ENCODE peak calls at places on chromosomes 4 and X, in nine cellular contexts. W is chondrocyte, D is mucosa of descending colon, J is body of pancreas, B is osteoblast, X is IMR-90, G is A549, R is RWPE1, A is tibial artery. N is an unnamed sample.

GRCh38 chr4:56843421-56843899 is 22.0 kb upstream of the SPINK2 start:
- DNase-seq in W (no peak), D (no peak), J (no peak), B (no peak), X (no peak), G (no peak), R (no peak), A (no peak), N (no peak)

GRCh38 chr4:9942921-9943600 is 78.2 kb downstream of the SLC2A9 start:
- DNase-seq in W (no peak), D (no peak), J (no peak), B (no peak), X (no peak), G (no peak), R (no peak), A (no peak), N (no peak)

GRCh38 chrX:68492583-68492982 is 6.3 kb upstream of the YIPF6 start:
- DNase-seq in W (no peak), D (no peak), J (no peak), B (no peak), X (no peak), G (no peak), R (no peak), A (no peak), N (no peak)

GRCh38 chr4:87353592-87353991 is 30.9 kb upstream of the HSD17B13 start:
- DNase-seq in W (no peak), D (no peak), J (peak; percentile 71), B (peak; percentile 73), X (peak; percentile 48), G (no peak), R (peak; percentile 38), A (peak; percentile 76), N (no peak)

GRCh38 chrX:46333550-46333949 is 211.7 kb downstream of the ZNF674 start:
- DNase-seq in W (no peak), D (peak; percentile 28), J (no peak), B (no peak), X (no peak), G (no peak), R (peak; percentile 20), A (no peak), N (peak; percentile 62)

GRCh38 chr4:81981218-81981617 is 392.6 kb downstream of the HNRNPD start:
- DNase-seq in W (no peak), D (no peak), J (no peak), B (no peak), X (no peak), G (no peak), R (no peak), A (no peak), N (no peak)

GRCh38 chr4:71162386-71162785 is 168.9 kb downstream of the DCK start:
- DNase-seq in W (no peak), D (no peak), J (no peak), B (no peak), X (no peak), G (no peak), R (no peak), A (no peak), N (no peak)

GRCh38 chr4:1011022-1011694 is at the start of gene FGFRL1:
- DNase-seq in W (no peak), D (peak; percentile 96), J (peak; percentile 96), B (peak; percentile 100), X (peak; percentile 77), G (peak; percentile 69), R (peak; percentile 85), A (peak; percentile 95), N (peak; percentile 90)

GRCh38 chr4:117134386-117134785 is 49.0 kb upstream of the TRAM1L1 start:
- DNase-seq in W (no peak), D (no peak), J (no peak), B (no peak), X (peak; percentile 84), G (peak; percentile 0), R (peak; percentile 15), A (no peak), N (peak; percentile 41)

GRCh38 chr4:35325908-35326453 is 918.3 kb downstream of the ARAP2 start:
- DNase-seq in W (no peak), D (no peak), J (no peak), B (no peak), X (no peak), G (no peak), R (no peak), A (no peak), N (no peak)

GRCh38 chr4:52869196-52869595 is 7.1 kb downstream of the RASL11B start:
- DNase-seq in W (no peak), D (peak; percentile 33), J (peak; percentile 16), B (peak; percentile 62), X (peak; percentile 36), G (no peak), R (no peak), A (peak; percentile 91), N (no peak)

GRCh38 chrX:16320765-16321355 is 153.6 kb downstream of the MAGEB17 start:
- DNase-seq in W (no peak), D (no peak), J (no peak), B (peak; percentile 79), X (peak; percentile 77), G (no peak), R (peak; percentile 1), A (no peak), N (no peak)

GRCh38 chr4:16893141-16893571 is 5.3 kb downstream of the LDB2 start:
- DNase-seq in W (no peak), D (no peak), J (no peak), B (no peak), X (peak; percentile 34), G (no peak), R (no peak), A (no peak), N (no peak)

GRCh38 chr4:5142726-5143125 is 91.4 kb downstream of the STK32B start:
- DNase-seq in W (no peak), D (no peak), J (peak; percentile 25), B (peak; percentile 53), X (peak; percentile 66), G (peak; percentile 16), R (no peak), A (no peak), N (no peak)

GRCh38 chr4:180827193-180827592 is 1416.0 kb upstream of the TENM3 start:
- DNase-seq in W (no peak), D (no peak), J (no peak), B (peak; percentile 51), X (peak; percentile 39), G (no peak), R (no peak), A (no peak), N (no peak)

GRCh38 chrX:33207056-33207455 is 4.3 kb downstream of the DMD start:
- DNase-seq in W (no peak), D (no peak), J (no peak), B (no peak), X (peak; percentile 6), G (no peak), R (no peak), A (no peak), N (no peak)

GRCh38 chr4:118941799-118942198 is 53.1 kb downstream of the SYNPO2 start:
- DNase-seq in W (no peak), D (no peak), J (no peak), B (no peak), X (peak; percentile 49), G (no peak), R (no peak), A (no peak), N (no peak)

GRCh38 chr4:164204434-164204833 is 549.5 kb upstream of the SMIM31 start:
- DNase-seq in W (no peak), D (no peak), J (no peak), B (peak; percentile 23), X (peak; percentile 12), G (no peak), R (peak; percentile 62), A (no peak), N (peak; percentile 10)

GRCh38 chrX:104270916-104271512 is 16.3 kb upstream of the ESX1 start:
- DNase-seq in W (no peak), D (no peak), J (peak; percentile 25), B (no peak), X (peak; percentile 22), G (peak; percentile 39), R (peak; percentile 32), A (peak; percentile 64), N (peak; percentile 58)

GRCh38 chrX:104270212-104270611 is 15.5 kb upstream of the ESX1 start:
- DNase-seq in W (no peak), D (no peak), J (no peak), B (no peak), X (no peak), G (no peak), R (no peak), A (no peak), N (no peak)
- TF ChIP-seq CTCF in W (no peak), D (no peak), J (no peak), B (no peak), X (no peak), G (no peak), R (no peak), A (no peak), N (peak; percentile 1)

GRCh38 chr4:178633263-178633662 is 1191.0 kb upstream of the AGA start:
- DNase-seq in W (no peak), D (no peak), J (no peak), B (no peak), X (no peak), G (no peak), R (no peak), A (no peak), N (no peak)
- TF ChIP-seq CTCF in W (peak; percentile 23), D (no peak), J (no peak), B (no peak), X (no peak), G (no peak), R (no peak), A (no peak), N (no peak)

GRCh38 chr4:152099555-152099954 is 338.7 kb upstream of the GATB start:
- DNase-seq in W (no peak), D (no peak), J (no peak), B (no peak), X (no peak), G (no peak), R (no peak), A (no peak), N (no peak)

GRCh38 chr4:152100378-152101201 is 339.8 kb upstream of the GATB start:
- DNase-seq in W (no peak), D (peak; percentile 41), J (no peak), B (no peak), X (no peak), G (no peak), R (peak; percentile 35), A (no peak), N (no peak)

GRCh38 chr4:152097371-152097770 is 336.6 kb upstream of the GATB start:
- DNase-seq in W (no peak), D (no peak), J (no peak), B (no peak), X (no peak), G (no peak), R (no peak), A (no peak), N (no peak)

GRCh38 chr4:152099061-152099425 is 338.2 kb upstream of the GATB start:
- DNase-seq in W (no peak), D (no peak), J (no peak), B (no peak), X (no peak), G (no peak), R (no peak), A (no peak), N (no peak)

GRCh38 chr4:152098365-152099060 is 337.7 kb upstream of the GATB start:
- DNase-seq in W (no peak), D (no peak), J (no peak), B (no peak), X (no peak), G (no peak), R (no peak), A (no peak), N (no peak)
- TF ChIP-seq CTCF in W (no peak), D (no peak), J (no peak), B (no peak), X (no peak), G (no peak), R (no peak), A (no peak), N (no peak)

GRCh38 chrX:115892787-115893671 is 277.5 kb upstream of the AGTR2 start:
- DNase-seq in W (no peak), D (peak; percentile 67), J (peak; percentile 69), B (peak; percentile 93), X (peak; percentile 54), G (no peak), R (no peak), A (no peak), N (no peak)
- TF ChIP-seq CTCF in W (no peak), D (no peak), J (no peak), B (peak; percentile 32), X (peak; percentile 53), G (no peak), R (no peak), A (no peak), N (no peak)

N was measured in Calu3.